ENCODE peak calls at places on chromosomes 16 and 17, in six cellular contexts. One of them, this sample, is unnamed.

GRCh38 chr16:88681709-88682451 is 4.4 kb downstream of the SNAI3 start:
- DNase-seq in H9: no peak
- DNase-seq in choroid plexus epithelial cell: no peak
- DNase-seq in glutamatergic neuron: no peak
- DNase-seq in GM10248: peak; percentile 91
- DNase-seq in Peyer's patch: no peak
- DNase-seq in this sample: no peak

GRCh38 chr16:58499615-58500328 is at the start of gene NDRG4:
- DNase-seq in H9: peak; percentile 97
- DNase-seq in choroid plexus epithelial cell: peak; percentile 88
- DNase-seq in glutamatergic neuron: peak; percentile 92
- DNase-seq in GM10248: peak; percentile 84
- DNase-seq in Peyer's patch: peak; percentile 58
- DNase-seq in this sample: peak; percentile 43

GRCh38 chr17:185445-186138 is 4.1 kb upstream of the DOC2B start:
- DNase-seq in H9: no peak
- DNase-seq in choroid plexus epithelial cell: no peak
- DNase-seq in glutamatergic neuron: no peak
- DNase-seq in GM10248: no peak
- DNase-seq in Peyer's patch: no peak
- DNase-seq in this sample: peak; percentile 7

GRCh38 chr17:2179615-2180295 is 123.8 kb downstream of the SMG6 start:
- DNase-seq in H9: no peak
- DNase-seq in choroid plexus epithelial cell: peak; percentile 99
- DNase-seq in glutamatergic neuron: no peak
- DNase-seq in GM10248: no peak
- DNase-seq in Peyer's patch: no peak
- DNase-seq in this sample: peak; percentile 89

GRCh38 chr17:65000798-65001197 is 55.7 kb downstream of the GNA13 start:
- DNase-seq in H9: no peak
- DNase-seq in choroid plexus epithelial cell: no peak
- DNase-seq in glutamatergic neuron: no peak
- DNase-seq in GM10248: no peak
- DNase-seq in Peyer's patch: no peak
- DNase-seq in this sample: no peak

GRCh38 chr17:74699236-74699635 is 13.5 kb downstream of the CD300LF start:
- DNase-seq in H9: no peak
- DNase-seq in choroid plexus epithelial cell: no peak
- DNase-seq in glutamatergic neuron: no peak
- DNase-seq in GM10248: no peak
- DNase-seq in Peyer's patch: no peak
- DNase-seq in this sample: no peak

GRCh38 chr16:88634141-88634993 is 4.0 kb upstream of the IL17C start:
- DNase-seq in H9: peak; percentile 85
- DNase-seq in choroid plexus epithelial cell: peak; percentile 56
- DNase-seq in glutamatergic neuron: peak; percentile 80
- DNase-seq in GM10248: peak; percentile 83
- DNase-seq in Peyer's patch: peak; percentile 69
- DNase-seq in this sample: peak; percentile 70

GRCh38 chr16:85402910-85403692 is 210.0 kb upstream of the GSE1 start:
- DNase-seq in H9: no peak
- DNase-seq in choroid plexus epithelial cell: peak; percentile 71
- DNase-seq in glutamatergic neuron: peak; percentile 34
- DNase-seq in GM10248: no peak
- DNase-seq in Peyer's patch: no peak
- DNase-seq in this sample: no peak

GRCh38 chr17:56424005-56424404 is 169.5 kb upstream of the NOG start:
- DNase-seq in H9: no peak
- DNase-seq in choroid plexus epithelial cell: no peak
- DNase-seq in glutamatergic neuron: no peak
- DNase-seq in GM10248: no peak
- DNase-seq in Peyer's patch: no peak
- DNase-seq in this sample: no peak

GRCh38 chr17:73371285-73371684 is 59.5 kb upstream of the CDC42EP4 start:
- DNase-seq in H9: no peak
- DNase-seq in choroid plexus epithelial cell: peak; percentile 86
- DNase-seq in glutamatergic neuron: no peak
- DNase-seq in GM10248: no peak
- DNase-seq in Peyer's patch: no peak
- DNase-seq in this sample: peak; percentile 48

GRCh38 chr17:31579265-31579664 is 187.8 kb downstream of the RAB11FIP4 start:
- DNase-seq in H9: no peak
- DNase-seq in choroid plexus epithelial cell: peak; percentile 52
- DNase-seq in glutamatergic neuron: no peak
- DNase-seq in GM10248: no peak
- DNase-seq in Peyer's patch: no peak
- DNase-seq in this sample: peak; percentile 88

GRCh38 chr17:45146616-45147101 is 1.6 kb upstream of the HEXIM1 start:
- DNase-seq in H9: peak; percentile 24
- DNase-seq in choroid plexus epithelial cell: peak; percentile 91
- DNase-seq in glutamatergic neuron: no peak
- DNase-seq in GM10248: no peak
- DNase-seq in Peyer's patch: no peak
- DNase-seq in this sample: peak; percentile 29

GRCh38 chr16:27455700-27456099 is 53.7 kb downstream of the IL21R start:
- DNase-seq in H9: no peak
- DNase-seq in choroid plexus epithelial cell: peak; percentile 35
- DNase-seq in glutamatergic neuron: no peak
- DNase-seq in GM10248: no peak
- DNase-seq in Peyer's patch: no peak
- DNase-seq in this sample: peak; percentile 20

GRCh38 chr17:78140169-78141051 is 5.8 kb upstream of the C17orf99 start:
- DNase-seq in H9: peak; percentile 100
- DNase-seq in choroid plexus epithelial cell: peak; percentile 75
- DNase-seq in glutamatergic neuron: peak; percentile 78
- DNase-seq in GM10248: peak; percentile 97
- DNase-seq in Peyer's patch: peak; percentile 97
- DNase-seq in this sample: peak; percentile 96

GRCh38 chr16:12362482-12363458 is 386.2 kb downstream of the SNX29 start:
- DNase-seq in H9: no peak
- DNase-seq in choroid plexus epithelial cell: no peak
- DNase-seq in glutamatergic neuron: peak; percentile 92
- DNase-seq in GM10248: no peak
- DNase-seq in Peyer's patch: no peak
- DNase-seq in this sample: no peak

GRCh38 chr17:32484628-32485027 is 2.2 kb upstream of the CDK5R1 start:
- DNase-seq in H9: no peak
- DNase-seq in choroid plexus epithelial cell: no peak
- DNase-seq in glutamatergic neuron: no peak
- DNase-seq in GM10248: no peak
- DNase-seq in Peyer's patch: peak; percentile 13
- DNase-seq in this sample: no peak

GRCh38 chr16:24737391-24737871 is 8.0 kb downstream of the TNRC6A start:
- DNase-seq in H9: no peak
- DNase-seq in choroid plexus epithelial cell: peak; percentile 72
- DNase-seq in glutamatergic neuron: no peak
- DNase-seq in GM10248: no peak
- DNase-seq in Peyer's patch: no peak
- DNase-seq in this sample: no peak

GRCh38 chr17:73340093-73340596 is 28.3 kb upstream of the CDC42EP4 start:
- DNase-seq in H9: no peak
- DNase-seq in choroid plexus epithelial cell: peak; percentile 93
- DNase-seq in glutamatergic neuron: no peak
- DNase-seq in GM10248: no peak
- DNase-seq in Peyer's patch: no peak
- DNase-seq in this sample: peak; percentile 98

GRCh38 chr17:27559506-27559931 is 71.5 kb upstream of the LGALS9 start:
- DNase-seq in H9: no peak
- DNase-seq in choroid plexus epithelial cell: peak; percentile 91
- DNase-seq in glutamatergic neuron: no peak
- DNase-seq in GM10248: no peak
- DNase-seq in Peyer's patch: no peak
- DNase-seq in this sample: no peak

GRCh38 chr17:21288581-21289017 is 4.1 kb downstream of the MAP2K3 start:
- DNase-seq in H9: no peak
- DNase-seq in choroid plexus epithelial cell: no peak
- DNase-seq in glutamatergic neuron: no peak
- DNase-seq in GM10248: peak; percentile 65
- DNase-seq in Peyer's patch: no peak
- DNase-seq in this sample: no peak

GRCh38 chr17:74202879-74203432 is 522 bp upstream of the RPL38 start:
- DNase-seq in H9: no peak
- DNase-seq in choroid plexus epithelial cell: no peak
- DNase-seq in glutamatergic neuron: no peak
- DNase-seq in GM10248: no peak
- DNase-seq in Peyer's patch: no peak
- DNase-seq in this sample: no peak

GRCh38 chr16:52497067-52497816 is 49.7 kb downstream of the TOX3 start:
- DNase-seq in H9: no peak
- DNase-seq in choroid plexus epithelial cell: peak; percentile 1
- DNase-seq in glutamatergic neuron: no peak
- DNase-seq in GM10248: no peak
- DNase-seq in Peyer's patch: no peak
- DNase-seq in this sample: peak; percentile 4

GRCh38 chr16:65062736-65063583 is 58.9 kb downstream of the CDH11 start:
- DNase-seq in H9: no peak
- DNase-seq in choroid plexus epithelial cell: no peak
- DNase-seq in glutamatergic neuron: no peak
- DNase-seq in GM10248: no peak
- DNase-seq in Peyer's patch: no peak
- DNase-seq in this sample: no peak

GRCh38 chr17:66494023-66494803 is 191.8 kb downstream of the PRKCA start:
- DNase-seq in H9: no peak
- DNase-seq in choroid plexus epithelial cell: peak; percentile 88
- DNase-seq in glutamatergic neuron: no peak
- DNase-seq in GM10248: no peak
- DNase-seq in Peyer's patch: no peak
- DNase-seq in this sample: peak; percentile 89

GRCh38 chr17:6505425-6506142 is 50.8 kb downstream of the PITPNM3 start:
- DNase-seq in H9: peak; percentile 21
- DNase-seq in choroid plexus epithelial cell: peak; percentile 24
- DNase-seq in glutamatergic neuron: no peak
- DNase-seq in GM10248: no peak
- DNase-seq in Peyer's patch: no peak
- DNase-seq in this sample: no peak

DNA sequence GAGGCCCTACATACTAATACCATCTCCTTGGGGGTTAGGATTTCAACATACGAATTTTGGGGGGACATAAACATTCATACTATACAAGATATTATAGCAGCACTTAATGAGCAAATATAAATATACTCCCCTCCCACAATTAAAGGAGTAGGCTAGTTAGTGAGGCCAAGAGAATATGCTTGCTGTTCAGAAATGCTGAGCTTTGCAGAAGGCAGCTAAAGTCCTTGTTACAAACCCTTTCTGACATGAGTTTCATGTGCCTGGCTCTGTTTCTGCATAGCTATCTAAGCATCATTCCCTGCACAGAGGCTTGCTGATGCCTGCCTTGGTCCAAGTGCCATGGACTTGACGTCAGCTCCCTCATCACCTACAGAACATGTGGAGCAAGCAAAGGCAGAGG is 73.5 kb downstream of the GP2 start:
- DNase-seq in H9: no peak
- DNase-seq in choroid plexus epithelial cell: no peak
- DNase-seq in glutamatergic neuron: no peak
- DNase-seq in GM10248: no peak
- DNase-seq in Peyer's patch: no peak
- DNase-seq in this sample: no peak
- TF ChIP-seq CTCF in H9: no peak
- TF ChIP-seq CTCF in choroid plexus epithelial cell: no peak
- TF ChIP-seq CTCF in glutamatergic neuron: no peak
- TF ChIP-seq CTCF in GM10248: no peak
- TF ChIP-seq CTCF in Peyer's patch: no peak
- TF ChIP-seq CTCF in this sample: no peak

GRCh38 chr17:61307905-61308886 is 91.4 kb upstream of the TBX2 start:
- DNase-seq in H9: no peak
- DNase-seq in choroid plexus epithelial cell: peak; percentile 98
- DNase-seq in glutamatergic neuron: no peak
- DNase-seq in GM10248: no peak
- DNase-seq in Peyer's patch: no peak
- DNase-seq in this sample: peak; percentile 69
- TF ChIP-seq CTCF in H9: peak; percentile 22
- TF ChIP-seq CTCF in choroid plexus epithelial cell: peak; percentile 30
- TF ChIP-seq CTCF in glutamatergic neuron: no peak
- TF ChIP-seq CTCF in GM10248: no peak
- TF ChIP-seq CTCF in Peyer's patch: no peak
- TF ChIP-seq CTCF in this sample: no peak

DNA sequence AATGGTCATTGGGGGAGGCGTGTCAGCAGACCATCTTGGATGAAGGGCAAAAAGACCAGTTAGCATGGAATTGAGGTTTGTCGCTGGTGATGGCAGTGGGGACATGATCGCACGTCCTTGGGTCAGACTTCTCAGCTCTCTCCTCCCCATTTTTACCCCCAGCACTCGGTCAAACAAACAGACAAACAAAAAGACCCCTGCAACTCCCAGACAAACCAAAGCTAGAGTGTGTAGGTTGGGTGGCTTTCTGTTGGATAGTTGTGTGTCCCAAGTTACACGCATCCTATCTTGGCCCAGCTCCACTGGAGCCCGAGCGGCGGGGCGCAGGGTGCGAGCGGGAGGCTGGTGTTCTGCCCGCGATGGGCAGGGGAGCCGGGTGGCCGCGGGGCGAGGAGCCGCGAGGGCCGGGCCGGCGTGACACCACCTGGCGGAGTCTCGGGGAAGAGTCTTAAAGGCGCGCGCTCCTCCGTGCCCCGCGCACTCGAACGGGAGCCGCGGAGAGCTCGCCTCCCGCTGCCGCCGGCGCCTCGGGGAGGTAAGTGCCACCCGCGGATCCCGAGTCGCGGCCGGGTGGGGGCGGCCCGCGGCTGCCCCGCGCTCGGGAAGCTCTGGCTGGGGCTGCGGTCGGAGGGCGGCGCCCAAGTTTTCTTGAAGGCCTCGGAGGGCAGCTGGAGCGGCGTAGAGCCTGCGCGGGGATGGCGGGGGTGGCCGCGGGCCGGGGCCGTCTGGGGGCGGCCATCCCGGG is 18.5 kb upstream of the NTN1 start:
- DNase-seq in H9: peak; percentile 63
- DNase-seq in choroid plexus epithelial cell: no peak
- DNase-seq in glutamatergic neuron: peak; percentile 74
- DNase-seq in GM10248: peak; percentile 66
- DNase-seq in Peyer's patch: no peak
- DNase-seq in this sample: no peak
- TF ChIP-seq CTCF in H9: peak; percentile 60
- TF ChIP-seq CTCF in choroid plexus epithelial cell: no peak
- TF ChIP-seq CTCF in glutamatergic neuron: peak; percentile 36
- TF ChIP-seq CTCF in GM10248: peak; percentile 34
- TF ChIP-seq CTCF in Peyer's patch: peak; percentile 22
- TF ChIP-seq CTCF in this sample: no peak

GRCh38 chr16:48409839-48410610 is 24.8 kb upstream of the SIAH1 start:
- DNase-seq in H9: no peak
- DNase-seq in choroid plexus epithelial cell: peak; percentile 96
- DNase-seq in glutamatergic neuron: no peak
- DNase-seq in GM10248: no peak
- DNase-seq in Peyer's patch: peak; percentile 76
- DNase-seq in this sample: peak; percentile 91

GRCh38 chr16:48405907-48406306 is 20.7 kb upstream of the SIAH1 start:
- DNase-seq in H9: no peak
- DNase-seq in choroid plexus epithelial cell: no peak
- DNase-seq in glutamatergic neuron: no peak
- DNase-seq in GM10248: no peak
- DNase-seq in Peyer's patch: no peak
- DNase-seq in this sample: no peak

GRCh38 chr16:48405153-48405552 is 19.9 kb upstream of the SIAH1 start:
- DNase-seq in H9: no peak
- DNase-seq in choroid plexus epithelial cell: no peak
- DNase-seq in glutamatergic neuron: no peak
- DNase-seq in GM10248: no peak
- DNase-seq in Peyer's patch: no peak
- DNase-seq in this sample: no peak

GRCh38 chr16:48413291-48413690 is 28.1 kb upstream of the SIAH1 start:
- DNase-seq in H9: no peak
- DNase-seq in choroid plexus epithelial cell: no peak
- DNase-seq in glutamatergic neuron: no peak
- DNase-seq in GM10248: no peak
- DNase-seq in Peyer's patch: no peak
- DNase-seq in this sample: no peak

GRCh38 chr16:48408688-48409087 is 23.5 kb upstream of the SIAH1 start:
- DNase-seq in H9: no peak
- DNase-seq in choroid plexus epithelial cell: peak; percentile 92
- DNase-seq in glutamatergic neuron: no peak
- DNase-seq in GM10248: no peak
- DNase-seq in Peyer's patch: no peak
- DNase-seq in this sample: peak; percentile 41
- TF ChIP-seq CTCF in H9: no peak
- TF ChIP-seq CTCF in choroid plexus epithelial cell: no peak
- TF ChIP-seq CTCF in glutamatergic neuron: no peak
- TF ChIP-seq CTCF in GM10248: no peak
- TF ChIP-seq CTCF in Peyer's patch: no peak
- TF ChIP-seq CTCF in this sample: no peak

This sample was measured in MCF 10A.